ENCODE peak calls at places on chromosomes 3 and 15, in four cellular contexts. One of them, this sample, is unnamed. For H3K9me3, the result is how much of the 10 kb centered on the place peaks cover.

GRCh38 chr3:115961390-115961789 is 338.1 kb downstream of the GAP43 start:
- DNase-seq in CD8-positive, alpha-beta memory T cell: no peak
- DNase-seq in psoas muscle: peak
- DNase-seq in uterus: no peak
- DNase-seq in this sample: no peak

GRCh38 chr3:38137615-38138346 is 680 bp upstream of the MYD88 start:
- DNase-seq in uterus: peak
- DNase-seq in CD8-positive, alpha-beta memory T cell: no peak
- DNase-seq in psoas muscle: no peak
- DNase-seq in this sample: peak

GRCh38 chr3:152139651-152140050 is 129.1 kb upstream of the MBNL1 start:
- DNase-seq in uterus: no peak
- DNase-seq in psoas muscle: no peak
- DNase-seq in CD8-positive, alpha-beta memory T cell: no peak
- DNase-seq in this sample: no peak

GRCh38 chr3:197501879-197502620 is 53.7 kb downstream of the BDH1 start:
- DNase-seq in uterus: no peak
- DNase-seq in CD8-positive, alpha-beta memory T cell: no peak
- DNase-seq in psoas muscle: no peak
- DNase-seq in this sample: peak

GRCh38 chr3:117524890-117525289 is 815.3 kb downstream of the TUSC7 start:
- DNase-seq in uterus: no peak
- DNase-seq in CD8-positive, alpha-beta memory T cell: no peak
- DNase-seq in psoas muscle: no peak
- DNase-seq in this sample: no peak

GRCh38 chr3:127464642-127465041 is 125.9 kb downstream of the TPRA1 start:
- DNase-seq in CD8-positive, alpha-beta memory T cell: no peak
- DNase-seq in uterus: no peak
- DNase-seq in psoas muscle: no peak
- DNase-seq in this sample: no peak

GRCh38 chr3:106114848-106115247 is 246.0 kb upstream of the CBLB start:
- DNase-seq in CD8-positive, alpha-beta memory T cell: no peak
- DNase-seq in uterus: no peak
- DNase-seq in psoas muscle: no peak
- DNase-seq in this sample: no peak

GRCh38 chr15:78927077-78927790 is 17.6 kb downstream of the CTSH start:
- DNase-seq in uterus: no peak
- DNase-seq in CD8-positive, alpha-beta memory T cell: no peak
- DNase-seq in psoas muscle: no peak
- DNase-seq in this sample: peak

GRCh38 chr3:34212175-34212574 is 413.7 kb downstream of the PDCD6IP start:
- DNase-seq in uterus: no peak
- DNase-seq in CD8-positive, alpha-beta memory T cell: no peak
- DNase-seq in psoas muscle: no peak
- DNase-seq in this sample: no peak

GRCh38 chr3:124886168-124887051 is 755 bp downstream of the ITGB5 start:
- DNase-seq in psoas muscle: peak
- DNase-seq in CD8-positive, alpha-beta memory T cell: no peak
- DNase-seq in uterus: peak
- DNase-seq in this sample: peak

GRCh38 chr3:59425942-59426341 is 376.1 kb upstream of the CFAP20DC start:
- DNase-seq in uterus: no peak
- DNase-seq in CD8-positive, alpha-beta memory T cell: peak
- DNase-seq in psoas muscle: no peak
- DNase-seq in this sample: no peak

GRCh38 chr3:33394403-33395054 is 45.7 kb downstream of the UBP1 start:
- DNase-seq in uterus: no peak
- DNase-seq in CD8-positive, alpha-beta memory T cell: no peak
- DNase-seq in psoas muscle: no peak
- DNase-seq in this sample: no peak

GRCh38 chr3:162295323-162295983 is 798.8 kb downstream of the OTOL1 start:
- DNase-seq in psoas muscle: no peak
- DNase-seq in uterus: no peak
- DNase-seq in CD8-positive, alpha-beta memory T cell: no peak
- DNase-seq in this sample: no peak

GRCh38 chr15:74140445-74140761 is 10.0 kb downstream of the ISLR2 start:
- DNase-seq in CD8-positive, alpha-beta memory T cell: no peak
- DNase-seq in uterus: no peak
- DNase-seq in psoas muscle: no peak
- DNase-seq in this sample: no peak

DNA sequence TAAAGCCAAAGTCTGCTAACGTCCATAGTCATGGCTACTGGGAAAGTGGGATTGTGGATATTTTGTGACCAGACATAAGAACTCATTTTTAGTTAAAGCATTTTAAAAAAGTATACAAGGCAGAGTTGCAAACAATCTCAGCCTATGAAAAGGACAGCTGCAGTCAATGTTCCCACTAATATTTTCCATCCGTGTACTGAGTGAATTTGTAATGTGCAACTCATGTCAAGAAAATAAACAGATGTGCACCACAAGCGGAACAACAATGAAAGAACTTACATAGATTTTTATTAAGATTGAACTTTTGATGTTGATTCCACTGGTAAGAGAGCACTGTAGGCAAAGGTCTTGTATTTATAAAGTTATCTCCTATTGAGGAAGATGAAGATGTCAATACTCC is 231.3 kb upstream of the SEMA6D start:
- DNase-seq in CD8-positive, alpha-beta memory T cell: no peak
- DNase-seq in uterus: no peak
- DNase-seq in psoas muscle: no peak
- DNase-seq in this sample: no peak
- H3K9me3 ChIP-seq in CD8-positive, alpha-beta memory T cell: under half
- H3K9me3 ChIP-seq in uterus: under half
- H3K9me3 ChIP-seq in psoas muscle: under half
- H3K9me3 ChIP-seq in this sample: under half

GRCh38 chr3:32172420-32172819 is 66.0 kb downstream of the GPD1L start:
- DNase-seq in CD8-positive, alpha-beta memory T cell: no peak
- DNase-seq in psoas muscle: no peak
- DNase-seq in uterus: no peak
- DNase-seq in this sample: no peak

GRCh38 chr3:32160706-32161105 is 54.3 kb downstream of the GPD1L start:
- DNase-seq in psoas muscle: no peak
- DNase-seq in uterus: no peak
- DNase-seq in CD8-positive, alpha-beta memory T cell: no peak
- DNase-seq in this sample: no peak

GRCh38 chr3:32165442-32165841 is 59.0 kb downstream of the GPD1L start:
- DNase-seq in CD8-positive, alpha-beta memory T cell: no peak
- DNase-seq in uterus: no peak
- DNase-seq in psoas muscle: no peak
- DNase-seq in this sample: no peak

DNA sequence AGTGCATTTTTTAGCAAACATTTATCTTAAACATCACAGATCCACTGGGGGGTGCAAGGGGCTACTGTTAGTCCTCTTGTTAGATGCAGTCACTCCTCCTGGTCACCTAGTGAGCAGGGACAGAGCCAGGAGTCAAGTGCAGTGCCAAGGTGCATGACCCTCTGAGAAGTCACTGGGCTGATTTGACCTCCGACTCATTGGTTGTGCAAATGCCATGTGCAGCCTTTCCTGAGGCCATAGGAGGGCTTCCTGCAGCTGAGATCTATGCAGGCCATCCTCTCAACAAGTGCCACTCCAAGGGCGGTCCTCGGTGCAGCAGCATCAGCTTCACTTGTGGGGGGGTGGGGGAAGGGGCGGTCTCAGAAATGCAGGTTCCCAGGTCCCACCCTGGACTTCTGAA is 60.2 kb downstream of the GPD1L start:
- DNase-seq in CD8-positive, alpha-beta memory T cell: no peak
- DNase-seq in psoas muscle: no peak
- DNase-seq in uterus: no peak
- DNase-seq in this sample: no peak
- H3K9me3 ChIP-seq in CD8-positive, alpha-beta memory T cell: under half
- H3K9me3 ChIP-seq in psoas muscle: under half
- H3K9me3 ChIP-seq in uterus: under half
- H3K9me3 ChIP-seq in this sample: under half

GRCh38 chr3:112847692-112848091 is 1.0 kb upstream of the CD200R1L start:
- DNase-seq in psoas muscle: no peak
- DNase-seq in uterus: no peak
- DNase-seq in CD8-positive, alpha-beta memory T cell: no peak
- DNase-seq in this sample: no peak

GRCh38 chr3:112846764-112847163 is at the start of gene CD200R1L:
- DNase-seq in uterus: no peak
- DNase-seq in psoas muscle: no peak
- DNase-seq in CD8-positive, alpha-beta memory T cell: no peak
- DNase-seq in this sample: no peak

GRCh38 chr3:112845772-112846171 is 892 bp downstream of the CD200R1L start:
- DNase-seq in psoas muscle: no peak
- DNase-seq in CD8-positive, alpha-beta memory T cell: no peak
- DNase-seq in uterus: no peak
- DNase-seq in this sample: no peak

DNA sequence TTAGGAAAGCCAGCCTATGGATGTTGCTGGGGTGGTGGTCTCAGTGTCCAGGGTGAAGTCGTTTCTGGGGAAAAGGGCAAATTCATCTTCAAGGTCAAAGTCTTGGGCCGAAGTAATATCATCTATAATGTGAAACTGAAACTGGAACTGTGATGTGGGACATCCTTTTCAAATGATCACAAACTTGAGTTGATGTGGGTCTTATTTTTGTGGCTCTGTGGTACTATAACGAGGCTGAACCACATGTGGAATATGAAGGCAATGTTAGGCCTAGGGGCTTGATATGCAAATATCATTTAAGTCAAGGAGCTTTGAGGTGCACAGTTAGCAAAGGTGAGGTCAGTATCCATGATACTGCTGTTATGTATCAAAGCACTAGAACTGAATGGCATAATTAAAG is 1.5 kb upstream of the CD200R1L start:
- DNase-seq in CD8-positive, alpha-beta memory T cell: no peak
- DNase-seq in psoas muscle: no peak
- DNase-seq in uterus: no peak
- DNase-seq in this sample: no peak
- H3K9me3 ChIP-seq in CD8-positive, alpha-beta memory T cell: under half
- H3K9me3 ChIP-seq in psoas muscle: under half
- H3K9me3 ChIP-seq in uterus: under half
- H3K9me3 ChIP-seq in this sample: under half

DNA sequence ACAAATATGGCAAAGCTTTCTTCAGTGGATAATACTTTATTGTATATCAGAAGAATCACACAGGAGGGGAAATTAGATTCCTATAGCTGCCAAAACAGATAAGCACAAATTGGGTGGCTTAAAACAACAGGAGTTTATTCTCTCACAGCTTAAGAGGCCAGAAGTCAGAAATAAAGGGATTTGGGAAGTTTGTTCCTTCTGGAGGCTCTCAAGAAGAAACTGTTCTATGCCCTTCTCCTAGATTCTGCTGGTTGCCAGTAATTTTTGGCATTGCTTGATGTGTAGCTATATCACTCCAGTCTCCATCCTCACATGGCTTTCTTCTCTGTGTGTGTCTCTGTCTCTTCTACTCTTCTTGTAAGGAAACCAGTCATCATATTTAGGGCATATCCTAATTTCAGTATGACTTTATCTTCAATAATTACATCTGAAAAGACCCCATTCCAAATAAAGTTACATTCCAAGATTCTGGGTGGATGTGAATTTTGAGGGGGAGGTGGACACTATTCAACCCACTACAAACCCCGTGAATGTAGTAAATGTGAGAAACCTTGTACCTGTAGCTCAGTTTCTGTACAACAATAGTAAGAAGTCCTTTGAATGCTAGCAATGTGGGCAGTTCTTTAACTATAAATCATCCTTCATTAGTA is 22.2 kb upstream of the WNT7A start:
- DNase-seq in uterus: no peak
- DNase-seq in psoas muscle: no peak
- DNase-seq in CD8-positive, alpha-beta memory T cell: no peak
- DNase-seq in this sample: no peak
- H3K9me3 ChIP-seq in uterus: under half
- H3K9me3 ChIP-seq in psoas muscle: under half
- H3K9me3 ChIP-seq in CD8-positive, alpha-beta memory T cell: under half
- H3K9me3 ChIP-seq in this sample: under half

GRCh38 chr15:34161329-34161953 is 48.5 kb downstream of the KATNBL1 start:
- DNase-seq in psoas muscle: no peak
- DNase-seq in CD8-positive, alpha-beta memory T cell: no peak
- DNase-seq in uterus: no peak
- DNase-seq in this sample: no peak

GRCh38 chr15:34160735-34161134 is 49.2 kb downstream of the KATNBL1 start:
- DNase-seq in CD8-positive, alpha-beta memory T cell: no peak
- DNase-seq in uterus: no peak
- DNase-seq in psoas muscle: no peak
- DNase-seq in this sample: no peak

GRCh38 chr15:34155859-34156258 is 54.0 kb downstream of the PGBD4 start:
- DNase-seq in psoas muscle: no peak
- DNase-seq in uterus: no peak
- DNase-seq in CD8-positive, alpha-beta memory T cell: no peak
- DNase-seq in this sample: no peak

GRCh38 chr15:34154725-34155204 is 52.9 kb downstream of the PGBD4 start:
- DNase-seq in psoas muscle: no peak
- DNase-seq in uterus: no peak
- DNase-seq in CD8-positive, alpha-beta memory T cell: no peak
- DNase-seq in this sample: no peak

GRCh38 chr15:34158355-34158754 is 51.5 kb downstream of the KATNBL1 start:
- DNase-seq in psoas muscle: no peak
- DNase-seq in CD8-positive, alpha-beta memory T cell: no peak
- DNase-seq in uterus: no peak
- DNase-seq in this sample: no peak
- H3K9me3 ChIP-seq in psoas muscle: under half
- H3K9me3 ChIP-seq in CD8-positive, alpha-beta memory T cell: under half
- H3K9me3 ChIP-seq in uterus: under half
- H3K9me3 ChIP-seq in this sample: under half

GRCh38 chr3:4986611-4987373 is 7.6 kb downstream of the BHLHE40 start:
- DNase-seq in CD8-positive, alpha-beta memory T cell: peak
- DNase-seq in psoas muscle: peak
- DNase-seq in uterus: peak
- DNase-seq in this sample: peak

GRCh38 chr3:4987374-4988296 is 8.4 kb downstream of the BHLHE40 start:
- DNase-seq in CD8-positive, alpha-beta memory T cell: no peak
- DNase-seq in psoas muscle: no peak
- DNase-seq in uterus: no peak
- DNase-seq in this sample: no peak

GRCh38 chr3:4984511-4984864 is 5.3 kb downstream of the BHLHE40 start:
- DNase-seq in psoas muscle: no peak
- DNase-seq in CD8-positive, alpha-beta memory T cell: no peak
- DNase-seq in uterus: no peak
- DNase-seq in this sample: no peak

GRCh38 chr3:4985330-4986174 is 6.3 kb downstream of the BHLHE40 start:
- DNase-seq in psoas muscle: no peak
- DNase-seq in CD8-positive, alpha-beta memory T cell: no peak
- DNase-seq in uterus: peak
- DNase-seq in this sample: peak

GRCh38 chr3:4986175-4986610 is 7.0 kb downstream of the BHLHE40 start:
- DNase-seq in psoas muscle: no peak
- DNase-seq in CD8-positive, alpha-beta memory T cell: no peak
- DNase-seq in uterus: no peak
- DNase-seq in this sample: no peak
- H3K9me3 ChIP-seq in psoas muscle: under half
- H3K9me3 ChIP-seq in CD8-positive, alpha-beta memory T cell: under half
- H3K9me3 ChIP-seq in uterus: under half
- H3K9me3 ChIP-seq in this sample: under half

GRCh38 chr3:103629391-103629790 is 1194.6 kb downstream of the ZPLD1 start:
- DNase-seq in uterus: no peak
- DNase-seq in CD8-positive, alpha-beta memory T cell: no peak
- DNase-seq in psoas muscle: no peak
- DNase-seq in this sample: no peak
- H3K9me3 ChIP-seq in uterus: under half
- H3K9me3 ChIP-seq in CD8-positive, alpha-beta memory T cell: under half
- H3K9me3 ChIP-seq in psoas muscle: under half
- H3K9me3 ChIP-seq in this sample: under half

This sample was measured in adrenal gland.